ENCODE peak calls at places on chromosomes 13 and 19, in five cellular contexts. A is neural progenitor cell, S is WTC11, G is NCI-H2227 treated with DMSO at 0.1 percent for 48 hours, T is AML-193. W is an unnamed sample.

GRCh38 chr19:14114854-14115253 is 2.7 kb downstream of the PRKACA start:
- DNase-seq in A (peak), S (peak), G (no peak), T (peak), W (peak)

GRCh38 chr19:8001651-8001994 is 3.8 kb downstream of the ELAVL1 start:
- DNase-seq in A (no peak), S (no peak), G (no peak), T (no peak), W (no peak)

GRCh38 chr19:36771275-36772231 is 1.1 kb downstream of the ZNF850 start:
- DNase-seq in A (peak), S (peak), G (no peak), T (peak), W (peak)

GRCh38 chr19:27765397-27765796 is 1447.6 kb downstream of the UQCRFS1 start:
- DNase-seq in A (no peak), S (no peak), G (no peak), T (no peak), W (no peak)

GRCh38 chr13:46492946-46493345 is 60.0 kb upstream of the LRCH1 start:
- DNase-seq in A (peak), S (no peak), G (peak), T (peak), W (no peak)

GRCh38 chr13:58953638-58954037 is 1210.1 kb downstream of the DIAPH3 start:
- DNase-seq in A (no peak), S (no peak), G (no peak), T (no peak), W (no peak)

GRCh38 chr19:16435999-16436650 is 35.6 kb downstream of the EPS15L1 start:
- DNase-seq in A (no peak), S (no peak), G (no peak), T (no peak), W (no peak)

GRCh38 chr13:25732146-25732865 is 319.5 kb downstream of the SHISA2 start:
- DNase-seq in A (no peak), S (no peak), G (no peak), T (no peak), W (no peak)

GRCh38 chr13:78238911-78239310 is 320.3 kb upstream of the EDNRB start:
- DNase-seq in A (no peak), S (no peak), G (no peak), T (peak), W (no peak)

GRCh38 chr19:51754770-51755169 is 3.1 kb upstream of the FPR1 start:
- DNase-seq in A (no peak), S (no peak), G (no peak), T (no peak), W (no peak)

GRCh38 chr19:39906283-39906682 is 28.2 kb downstream of the FCGBP start:
- DNase-seq in A (no peak), S (no peak), G (no peak), T (no peak), W (no peak)

W was measured in transverse colon.